ENCODE peak calls at places on chromosomes 7 and 10, in four cellular contexts. P, W, K and X are unnamed samples.

GRCh38 chr7:114084381-114085312 is 165.8 kb upstream of the PPP1R3A start:
- DNase-seq in P (peak; percentile 62), W (no peak), K (no peak), X (no peak)

GRCh38 chr10:6053816-6054581 is 8.2 kb downstream of the IL2RA start:
- DNase-seq in W (no peak), P (peak; percentile 18), K (no peak), X (no peak)

GRCh38 chr7:153027904-153028303 is 268.4 kb downstream of the ACTR3B start:
- DNase-seq in W (no peak), K (no peak), P (no peak), X (no peak)

GRCh38 chr10:6408799-6409198 is 171.3 kb downstream of the PRKCQ start:
- DNase-seq in K (no peak), P (no peak), W (no peak), X (no peak)

GRCh38 chr7:150428671-150429451 is 21.6 kb upstream of the GIMAP8 start:
- DNase-seq in K (no peak), W (peak; percentile 94), P (no peak), X (peak; percentile 48)

GRCh38 chr10:29105516-29106215 is 183.2 kb upstream of the LYZL1 start:
- DNase-seq in K (no peak), P (no peak), W (peak; percentile 84), X (no peak)

GRCh38 chr10:35642023-35642792 is at the start of gene FZD8:
- DNase-seq in P (peak; percentile 93), W (peak; percentile 100), K (peak; percentile 56), X (peak; percentile 52)

GRCh38 chr7:81036041-81036440 is 117.2 kb upstream of the SEMA3C start:
- DNase-seq in W (no peak), K (no peak), P (no peak), X (no peak)

GRCh38 chr7:102077081-102077480 is 209.6 kb upstream of the SH2B2 start:
- DNase-seq in K (no peak), P (no peak), W (no peak), X (no peak)

GRCh38 chr10:117455346-117455745 is 80.1 kb upstream of the PDZD8 start:
- DNase-seq in P (no peak), K (no peak), W (no peak), X (no peak)

GRCh38 chr10:44682516-44682915 is 228.6 kb upstream of the TMEM72 start:
- DNase-seq in W (no peak), K (no peak), P (no peak), X (no peak)

GRCh38 chr7:28708033-28708451 is 250.1 kb downstream of the TRIL start:
- DNase-seq in K (no peak), W (no peak), P (peak; percentile 28), X (no peak)

GRCh38 chr7:130927564-130927963 is 193.6 kb upstream of the KLF14 start:
- DNase-seq in K (no peak), W (peak; percentile 0), P (no peak), X (no peak)

GRCh38 chr7:103540986-103541385 is 95.0 kb upstream of the SLC26A5 start:
- DNase-seq in W (no peak), K (no peak), P (no peak), X (no peak)

GRCh38 chr7:953547-954327 is 743 bp downstream of the ADAP1 start:
- DNase-seq in W (peak; percentile 69), P (peak; percentile 58), K (no peak), X (no peak)

GRCh38 chr7:5177060-5177459 is 13.0 kb upstream of the WIPI2 start:
- DNase-seq in P (no peak), W (peak; percentile 60), K (no peak), X (no peak)

GRCh38 chr10:3909339-3909738 is 124.3 kb upstream of the KLF6 start:
- DNase-seq in W (no peak), P (no peak), K (no peak), X (no peak)

GRCh38 chr7:4416436-4417092 is 265.5 kb upstream of the FOXK1 start:
- DNase-seq in P (no peak), W (no peak), K (no peak), X (no peak)

GRCh38 chr7:12974451-12975166 is 287.2 kb downstream of the ARL4A start:
- DNase-seq in P (no peak), K (no peak), W (no peak), X (no peak)

GRCh38 chr7:2736411-2736914 is 48.5 kb downstream of the AMZ1 start:
- DNase-seq in K (no peak), W (no peak), P (no peak), X (no peak)

GRCh38 chr10:110686037-110686436 is 41.9 kb downstream of the RBM20 start:
- DNase-seq in K (no peak), W (no peak), P (no peak), X (no peak)

GRCh38 chr7:155007947-155008346 is 5.0 kb upstream of the PAXIP1 start:
- DNase-seq in K (no peak), W (no peak), P (no peak), X (no peak)

GRCh38 chr10:69004821-69005220 is 16.2 kb downstream of the KIFBP start:
- DNase-seq in P (no peak), K (no peak), W (peak; percentile 80), X (no peak)

GRCh38 chr10:80201592-80202256 is 3.6 kb downstream of the ANXA11 start:
- DNase-seq in K (no peak), P (no peak), W (no peak), X (no peak)

GRCh38 chr7:137992738-137993394 is 9.0 kb downstream of the CREB3L2 start:
- DNase-seq in P (no peak), K (no peak), W (no peak), X (no peak)

GRCh38 chr7:137970263-137970975 is 31.5 kb downstream of the CREB3L2 start:
- DNase-seq in K (no peak), W (peak; percentile 51), P (no peak), X (no peak)

GRCh38 chr7:142992427-142992826 is 30.3 kb upstream of the KEL start:
- DNase-seq in P (no peak), K (no peak), W (no peak), X (no peak)

GRCh38 chr10:120998782-120999285 is 147.7 kb downstream of the WDR11 start:
- DNase-seq in P (no peak), K (no peak), W (no peak), X (no peak)

GRCh38 chr7:145088111-145088745 is 252.4 kb upstream of the TPK1 start:
- DNase-seq in K (no peak), P (no peak), W (no peak), X (no peak)

GRCh38 chr7:22094413-22095304 is 149.0 kb upstream of the CDCA7L start:
- DNase-seq in W (no peak), K (no peak), P (no peak), X (no peak)